ENCODE peak calls at places on chromosomes 11 and 22, in seven cellular contexts. Y is left ventricle myocardium inferior, P is brain microvascular endothelial cell, N is neural progenitor cell, J is fibroblast of the aortic adventitia, M is A549, R is mammary epithelial cell. E is an unnamed sample.
A peak's percentile ranks its signal among the peaks of the same experiment; 100 is the strongest.

GRCh38 chr22:24474649-24475048 is 20.5 kb upstream of the UPB1 start:
- DNase-seq in N (no peak), P (peak; percentile 36), Y (no peak), M (no peak), J (peak; percentile 32), R (no peak), E (peak; percentile 8)

GRCh38 chr11:28965824-28966223 is 857.6 kb downstream of the METTL15 start:
- DNase-seq in P (no peak), N (no peak), Y (no peak), R (no peak), J (no peak), M (no peak), E (peak; percentile 48)

GRCh38 chr11:61329871-61330270 is 3.0 kb downstream of the DDB1 start:
- DNase-seq in P (no peak), Y (no peak), J (no peak), R (no peak), M (no peak), N (no peak), E (no peak)

GRCh38 chr11:121648306-121648705 is 195.5 kb upstream of the SORL1-AS1 start:
- DNase-seq in P (no peak), Y (no peak), R (no peak), J (no peak), N (no peak), M (no peak), E (no peak)

GRCh38 chr22:21105294-21105693 is 59.5 kb downstream of the LRRC74B start:
- DNase-seq in Y (no peak), J (no peak), N (no peak), R (no peak), M (no peak), P (no peak), E (no peak)

GRCh38 chr11:4059424-4059823 is 35.2 kb upstream of the RRM1 start:
- DNase-seq in N (no peak), M (no peak), P (no peak), Y (no peak), R (peak; percentile 74), J (no peak), E (no peak)

GRCh38 chr11:33773399-33774355 is 643 bp downstream of the FBXO3 start:
- DNase-seq in J (peak; percentile 12), Y (no peak), P (no peak), R (peak; percentile 37), M (no peak), N (peak; percentile 58), E (no peak)

GRCh38 chr11:117662870-117663269 is 134.1 kb downstream of the DSCAML1 start:
- DNase-seq in P (no peak), R (no peak), N (no peak), M (no peak), Y (no peak), J (no peak), E (no peak)

GRCh38 chr22:20549232-20549841 is 41.9 kb downstream of the MED15 start:
- DNase-seq in J (no peak), R (no peak), M (no peak), N (no peak), Y (no peak), P (no peak), E (no peak)

GRCh38 chr11:128288368-128288767 is 299.0 kb downstream of the ETS1 start:
- DNase-seq in N (no peak), R (no peak), Y (no peak), J (no peak), P (no peak), M (no peak), E (no peak)

GRCh38 chr11:108530426-108530825 is 32.2 kb upstream of the POGLUT3 start:
- DNase-seq in Y (no peak), J (no peak), M (no peak), N (no peak), R (no peak), P (no peak), E (no peak)

GRCh38 chr11:20055312-20055711 is 105.0 kb downstream of the DBX1 start:
- DNase-seq in M (no peak), J (peak; percentile 39), P (no peak), Y (no peak), N (no peak), R (peak; percentile 76), E (peak; percentile 58)

GRCh38 chr11:65808744-65809341 is 22.0 kb downstream of the OVOL1 start:
- DNase-seq in P (no peak), J (no peak), M (no peak), Y (no peak), N (no peak), R (no peak), E (no peak)

GRCh38 chr11:26948881-26949280 is 45.0 kb upstream of the FIBIN start:
- DNase-seq in N (no peak), R (peak; percentile 65), Y (no peak), M (no peak), P (peak; percentile 24), J (no peak), E (no peak)

GRCh38 chr11:97009613-97010012 is 619.8 kb downstream of the JRKL start:
- DNase-seq in J (no peak), N (no peak), M (no peak), P (no peak), Y (no peak), R (no peak), E (no peak)

GRCh38 chr11:92500463-92500862 is 275.8 kb downstream of the FAT3 start:
- DNase-seq in Y (no peak), R (peak; percentile 22), P (no peak), J (no peak), M (no peak), N (no peak), E (peak; percentile 8)

DNA sequence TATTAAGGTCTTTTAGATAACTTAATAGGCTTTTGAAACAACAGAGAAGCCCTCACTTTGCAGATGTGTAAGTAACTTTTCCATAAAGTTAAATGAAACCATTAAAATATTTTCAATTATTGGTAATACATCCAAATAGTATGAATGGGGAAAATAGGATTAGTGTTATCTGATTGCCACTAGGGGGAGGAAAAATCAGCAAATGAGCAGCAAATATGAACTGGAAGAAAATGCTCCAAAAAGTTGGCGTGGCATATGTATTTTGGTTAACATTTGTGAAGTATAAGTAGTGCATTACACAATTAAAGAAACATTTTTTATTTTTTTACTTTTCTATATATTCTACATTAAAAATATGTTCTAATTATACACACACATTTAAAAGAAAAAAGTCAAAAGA is 259.8 kb upstream of the ANO5 start:
- DNase-seq in M (peak; percentile 15), P (no peak), R (no peak), J (no peak), Y (no peak), N (no peak), E (no peak)
- TF ChIP-seq CTCF in M (peak; percentile 57), P (no peak), R (peak; percentile 34), J (no peak), Y (peak; percentile 51), N (peak; percentile 63), E (no peak)

GRCh38 chr11:64297722-64298358 is 2.3 kb upstream of the CATSPERZ start:
- DNase-seq in N (no peak), M (no peak), J (no peak), P (no peak), R (no peak), Y (no peak), E (no peak)
- TF ChIP-seq CTCF in N (no peak), M (no peak), J (no peak), P (no peak), R (no peak), Y (no peak), E (no peak)

DNA sequence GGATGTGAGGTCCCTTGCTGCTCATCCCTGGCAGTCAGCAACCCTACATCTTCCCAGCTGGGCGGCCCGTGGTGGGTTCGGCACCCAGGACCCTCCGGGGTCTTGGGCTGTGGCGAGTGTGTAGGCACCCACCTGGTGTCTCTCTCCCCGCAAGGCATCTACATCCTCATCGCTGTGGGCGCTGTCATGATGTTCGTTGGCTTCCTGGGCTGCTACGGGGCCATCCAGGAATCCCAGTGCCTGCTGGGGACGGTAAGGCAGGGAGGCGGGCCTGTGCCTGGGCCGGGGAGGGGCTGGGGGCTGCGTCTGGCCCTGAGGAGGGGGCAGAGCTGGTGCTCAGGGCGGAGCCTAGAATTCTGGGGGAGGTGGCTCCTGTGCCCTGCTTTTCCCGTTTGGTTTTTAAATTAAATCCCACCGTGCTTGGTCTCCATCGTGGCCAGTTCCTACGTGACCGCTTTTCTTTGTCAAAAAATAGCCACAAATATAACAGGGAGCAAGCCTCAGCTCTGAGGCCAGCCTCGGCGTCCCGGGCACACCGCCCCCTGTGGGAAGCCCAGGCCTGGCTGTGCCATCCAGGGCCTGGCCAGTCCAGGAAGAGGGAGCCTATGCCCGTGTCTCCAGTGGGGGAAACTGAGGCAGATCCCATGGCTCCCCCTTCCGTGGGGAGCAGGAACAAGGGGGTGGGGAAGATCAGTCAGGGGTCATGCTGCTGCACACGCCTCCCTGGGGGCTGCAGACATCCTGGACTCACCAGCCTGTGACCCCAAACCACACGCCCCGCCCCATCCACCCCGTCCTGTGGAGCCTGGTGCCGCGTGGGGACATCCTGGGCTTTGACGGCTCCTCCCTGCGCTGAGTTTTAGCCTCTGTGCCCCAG is 6.4 kb upstream of the TSSC4 start:
- DNase-seq in P (no peak), M (no peak), J (no peak), Y (no peak), N (no peak), R (no peak), E (no peak)
- TF ChIP-seq CTCF in P (no peak), M (no peak), J (no peak), Y (no peak), N (no peak), R (no peak), E (no peak)

GRCh38 chr11:99686838-99687237 is 666.1 kb downstream of the CNTN5 start:
- DNase-seq in P (no peak), Y (no peak), N (no peak), R (no peak), M (no peak), J (no peak), E (no peak)

GRCh38 chr11:99682171-99682570 is 661.4 kb downstream of the CNTN5 start:
- DNase-seq in N (no peak), M (no peak), Y (no peak), J (no peak), R (no peak), P (no peak), E (no peak)

GRCh38 chr11:99683933-99684332 is 663.2 kb downstream of the CNTN5 start:
- DNase-seq in Y (no peak), M (no peak), J (no peak), R (no peak), N (no peak), P (no peak), E (no peak)

GRCh38 chr11:99682646-99683045 is 661.9 kb downstream of the CNTN5 start:
- DNase-seq in R (no peak), J (no peak), N (no peak), P (no peak), M (no peak), Y (no peak), E (no peak)

DNA sequence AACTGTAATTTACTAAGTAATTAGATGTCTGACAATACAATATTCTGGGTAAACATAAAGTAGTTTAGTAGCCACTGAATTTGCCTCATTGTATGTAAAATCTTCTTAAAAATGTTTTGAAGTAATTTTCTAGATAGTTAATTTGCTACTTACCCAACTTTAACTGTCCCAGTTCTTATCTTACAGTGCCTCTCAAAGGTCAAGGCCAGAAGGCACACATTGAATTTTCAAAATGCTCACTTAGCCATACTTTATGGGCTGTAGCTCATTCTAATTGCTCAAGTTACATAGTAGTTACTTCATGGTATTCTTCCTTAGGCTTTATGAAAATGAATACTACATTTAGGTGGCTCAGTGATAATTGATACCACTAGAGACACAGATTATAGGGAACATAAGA is 666.6 kb downstream of the CNTN5 start:
- DNase-seq in N (no peak), M (no peak), R (no peak), J (no peak), P (no peak), Y (no peak), E (no peak)
- TF ChIP-seq CTCF in N (no peak), M (no peak), R (no peak), J (no peak), P (no peak), Y (no peak), E (no peak)

E was measured in AG10803.